ENCODE peak calls at places on chromosomes 3 and 15, in eight cellular contexts. T is fibroblast of pulmonary artery, U is RWPE2, P is tibial artery, A is foreskin fibroblast, R is cardiac fibroblast, M is Caco-2, O is spleen. C is an unnamed sample.

GRCh38 chr15:92809880-92810361 is 90.2 kb upstream of the CHD2 start:
- DNase-seq in R (peak), T (peak), U (peak), A (no peak), O (peak), P (no peak), M (no peak), C (peak)

GRCh38 chr3:154970796-154971195 is 109.3 kb upstream of the MME start:
- DNase-seq in A (peak), U (no peak), P (no peak), T (peak), R (peak), M (no peak), O (no peak), C (peak)

GRCh38 chr15:87597346-87598052 is 659.0 kb downstream of the NTRK3 start:
- DNase-seq in U (no peak), R (no peak), P (no peak), A (no peak), O (no peak), T (peak), M (no peak), C (peak)

GRCh38 chr3:195075941-195076875 is 194.8 kb downstream of the XXYLT1 start:
- DNase-seq in A (peak), T (no peak), U (peak), P (no peak), O (peak), M (no peak), R (no peak), C (peak)

GRCh38 chr3:132972333-132972732 is 65.9 kb upstream of the TMEM108 start:
- DNase-seq in U (no peak), O (no peak), M (no peak), A (peak), T (peak), P (no peak), R (peak), C (no peak)

GRCh38 chr15:64092864-64093626 is 593 bp downstream of the CIAO2A start:
- DNase-seq in U (no peak), O (peak), P (peak), A (peak), M (peak), T (peak), R (peak), C (peak)

GRCh38 chr15:37898385-37898784 is 36.1 kb upstream of the TMCO5A start:
- DNase-seq in O (no peak), T (no peak), A (no peak), U (no peak), M (no peak), P (no peak), R (no peak), C (no peak)

GRCh38 chr3:126607214-126607908 is 47.6 kb downstream of the TXNRD3 start:
- DNase-seq in T (peak), P (no peak), R (peak), O (no peak), A (peak), U (no peak), M (no peak), C (peak)

GRCh38 chr15:95051881-95052280 is 820.5 kb downstream of the MCTP2 start:
- DNase-seq in O (no peak), R (no peak), U (no peak), M (no peak), A (peak), P (no peak), T (no peak), C (peak)

GRCh38 chr3:48418140-48418539 is 11.7 kb downstream of the PLXNB1 start:
- DNase-seq in T (no peak), O (no peak), U (no peak), A (no peak), M (no peak), R (no peak), P (no peak), C (no peak)

GRCh38 chr15:92638709-92639365 is 16.7 kb downstream of the FAM174B start:
- DNase-seq in R (no peak), A (no peak), O (peak), P (no peak), M (no peak), U (no peak), T (no peak), C (no peak)

GRCh38 chr3:190081387-190081786 is 39.3 kb downstream of the P3H2 start:
- DNase-seq in M (no peak), T (no peak), U (no peak), A (no peak), O (no peak), P (no peak), R (no peak), C (no peak)

GRCh38 chr15:57914350-57915055 is 151.0 kb downstream of the ALDH1A2 start:
- DNase-seq in O (no peak), T (no peak), M (no peak), A (no peak), U (no peak), P (no peak), R (no peak), C (peak)

GRCh38 chr15:51405646-51406194 is 64.3 kb downstream of the GLDN start:
- DNase-seq in A (no peak), P (no peak), R (no peak), O (no peak), M (no peak), U (no peak), T (no peak), C (no peak)

GRCh38 chr15:23569513-23569912 is 4.0 kb downstream of the MKRN3 start:
- DNase-seq in M (no peak), O (no peak), R (no peak), T (no peak), U (no peak), A (no peak), P (no peak), C (no peak)

GRCh38 chr15:71295242-71296031 is 180.2 kb downstream of the THSD4 start:
- DNase-seq in P (no peak), T (peak), U (peak), R (peak), M (no peak), A (peak), O (no peak), C (peak)

GRCh38 chr15:58521293-58521991 is 89.7 kb downstream of the LIPC start:
- DNase-seq in M (peak), R (peak), U (peak), P (no peak), O (peak), T (peak), A (peak), C (peak)

GRCh38 chr15:33154366-33155166 is 39.9 kb downstream of the FMN1 start:
- DNase-seq in U (no peak), O (no peak), R (peak), P (peak), T (peak), A (peak), M (no peak), C (peak)

GRCh38 chr3:21216598-21216997 is 534.4 kb downstream of the ZNF385D start:
- DNase-seq in M (no peak), U (no peak), A (peak), R (peak), T (peak), O (no peak), P (no peak), C (peak)

GRCh38 chr3:188153949-188154757 is at the start of gene LPP:
- DNase-seq in U (peak), T (peak), M (peak), R (peak), O (peak), A (peak), P (peak), C (peak)

GRCh38 chr15:33700695-33701303 is 267.5 kb upstream of the CHRM5 start:
- DNase-seq in P (peak), O (no peak), T (peak), M (peak), U (no peak), R (peak), A (peak), C (peak)

GRCh38 chr15:61379005-61379404 is 149.9 kb upstream of the RORA start:
- DNase-seq in M (no peak), O (no peak), T (no peak), U (no peak), A (no peak), P (no peak), R (no peak), C (no peak)

GRCh38 chr15:84633311-84634227 is 20.5 kb downstream of the WDR73 start:
- DNase-seq in P (peak), U (peak), O (peak), T (peak), R (peak), A (peak), M (peak), C (peak)

GRCh38 chr3:71245971-71246860 is 337.3 kb downstream of the FOXP1 start:
- DNase-seq in A (no peak), U (no peak), P (no peak), T (no peak), M (peak), R (no peak), O (no peak), C (peak)

GRCh38 chr3:3015472-3016089 is 94.6 kb downstream of the IL5RA start:
- DNase-seq in T (peak), M (no peak), R (peak), U (no peak), A (no peak), O (no peak), P (no peak), C (peak)

GRCh38 chr3:195113074-195113473 is 157.9 kb downstream of the XXYLT1 start:
- DNase-seq in M (no peak), A (no peak), U (no peak), T (peak), P (peak), R (peak), O (peak), C (peak)

GRCh38 chr3:194282436-194283122 is 68.5 kb downstream of the CPN2 start:
- DNase-seq in A (no peak), O (peak), U (peak), P (peak), R (no peak), T (no peak), M (peak), C (no peak)

GRCh38 chr15:36617529-36618196 is 38.2 kb downstream of the CDIN1 start:
- DNase-seq in U (no peak), O (no peak), T (no peak), M (no peak), A (no peak), R (no peak), P (no peak), C (no peak)

GRCh38 chr15:69887553-69887952 is 210.2 kb downstream of the TLE3 start:
- DNase-seq in P (no peak), R (no peak), A (no peak), T (no peak), M (no peak), O (no peak), U (no peak), C (no peak)

GRCh38 chr3:21913791-21914190 is 162.8 kb upstream of the ZNF385D start:
- DNase-seq in U (no peak), O (no peak), A (peak), M (no peak), P (no peak), R (peak), T (peak), C (peak)

GRCh38 chr15:98442379-98442833 is 205.9 kb upstream of the IGF1R start:
- DNase-seq in M (peak), P (no peak), A (peak), R (peak), O (no peak), T (peak), U (no peak), C (peak)

GRCh38 chr3:58656631-58657030 is 9.9 kb downstream of the FAM3D start:
- DNase-seq in U (no peak), R (no peak), M (peak), P (no peak), A (no peak), O (no peak), T (no peak), C (no peak)

GRCh38 chr15:26561994-26562730 is 210.7 kb downstream of the GABRB3 start:
- DNase-seq in O (no peak), T (no peak), A (no peak), P (no peak), R (no peak), U (no peak), M (no peak), C (no peak)

GRCh38 chr15:96331141-96331941 is 841 bp downstream of the NR2F2 start:
- DNase-seq in U (peak), R (peak), A (no peak), T (peak), P (no peak), O (no peak), M (no peak), C (peak)

GRCh38 chr3:110579841-110580550 is 491.6 kb upstream of the NECTIN3 start:
- DNase-seq in T (peak), P (no peak), M (no peak), R (peak), U (no peak), O (no peak), A (peak), C (peak)

GRCh38 chr15:34952481-34952880 is 17.1 kb downstream of the AQR start:
- DNase-seq in R (peak), A (no peak), P (no peak), T (peak), O (no peak), U (no peak), M (no peak), C (no peak)

GRCh38 chr3:99962703-99963102 is 145.0 kb downstream of the CMSS1 start:
- DNase-seq in O (no peak), U (no peak), R (peak), P (no peak), M (no peak), A (peak), T (peak), C (peak)

GRCh38 chr15:57537072-57537471 is 54.6 kb upstream of the MYZAP start:
- DNase-seq in U (no peak), P (peak), T (peak), M (no peak), O (no peak), A (peak), R (peak), C (peak)

GRCh38 chr3:14792691-14793121 is 26.1 kb upstream of the FGD5 start:
- DNase-seq in A (no peak), O (peak), U (peak), P (peak), M (no peak), T (no peak), R (no peak), C (no peak)
- H3K4me3 ChIP-seq in A (no peak), O (no peak), U (no peak), P (no peak), M (no peak), T (no peak), R (no peak), C (no peak)

GRCh38 chr15:31179683-31180082 is 78.2 kb upstream of the TRPM1 start:
- DNase-seq in U (no peak), M (no peak), R (no peak), A (no peak), P (no peak), T (no peak), O (no peak), C (no peak)
- TF ChIP-seq CTCF in U (no peak), M (no peak), R (no peak), A (no peak), P (no peak), T (no peak), O (no peak), C (no peak)

GRCh38 chr3:157087398-157088132 is 72.4 kb downstream of the CCNL1 start:
- DNase-seq in M (no peak), T (peak), O (no peak), U (no peak), R (peak), P (no peak), A (no peak), C (no peak)
- H3K4me3 ChIP-seq in M (peak), T (peak), O (peak), U (no peak), R (peak), P (peak), A (peak), C (peak)

DNA sequence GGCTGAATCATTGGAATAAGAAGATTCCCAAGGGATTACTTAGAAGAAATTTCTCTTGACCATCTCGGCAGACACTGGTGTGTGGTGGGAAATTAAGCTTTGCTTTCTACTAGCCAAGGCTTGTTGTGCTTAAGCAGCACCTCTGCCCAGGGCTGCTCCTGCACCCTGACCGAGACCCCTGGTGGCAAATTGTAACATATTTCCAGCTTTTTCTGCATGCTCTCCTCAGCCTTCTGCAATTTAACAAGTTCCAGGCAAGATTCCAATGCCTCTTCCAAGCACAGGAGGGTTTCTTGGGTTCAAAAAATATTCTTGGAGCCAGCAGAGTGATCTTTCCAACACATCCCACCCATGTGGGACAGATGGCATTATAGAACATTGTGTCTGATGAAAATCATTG is 210.5 kb downstream of the CLSTN2 start:
- DNase-seq in A (no peak), M (no peak), U (no peak), P (no peak), R (no peak), T (no peak), O (no peak), C (no peak)
- TF ChIP-seq CTCF in A (no peak), M (no peak), U (no peak), P (no peak), R (no peak), T (no peak), O (no peak), C (no peak)

GRCh38 chr3:28171962-28172361 is 69.5 kb upstream of the CMC1 start:
- DNase-seq in O (no peak), A (no peak), U (no peak), R (no peak), T (no peak), P (no peak), M (no peak), C (no peak)
- H3K4me3 ChIP-seq in O (no peak), A (no peak), U (no peak), R (no peak), T (no peak), P (no peak), M (no peak), C (no peak)

GRCh38 chr15:80996247-80996646 is 4.5 kb upstream of the TLNRD1 start:
- DNase-seq in R (peak), U (no peak), O (no peak), P (no peak), M (no peak), T (peak), A (no peak), C (no peak)
- TF ChIP-seq CTCF in R (peak), U (peak), O (peak), P (no peak), M (peak), T (peak), A (peak), C (peak)

GRCh38 chr3:112643621-112644236 is 2.8 kb upstream of the CCDC80 start:
- DNase-seq in U (no peak), P (no peak), M (no peak), R (no peak), T (no peak), A (no peak), O (no peak), C (no peak)

GRCh38 chr3:112640333-112640863 is 545 bp downstream of the CCDC80 start:
- DNase-seq in P (no peak), A (peak), R (peak), M (no peak), T (peak), O (no peak), U (no peak), C (peak)

GRCh38 chr3:112644453-112644852 is 3.5 kb upstream of the CCDC80 start:
- DNase-seq in R (no peak), U (no peak), P (no peak), T (no peak), A (no peak), M (no peak), O (no peak), C (no peak)

GRCh38 chr3:112640864-112641751 is at the start of gene CCDC80:
- DNase-seq in R (peak), U (no peak), A (peak), O (no peak), P (no peak), M (peak), T (peak), C (peak)

DNA sequence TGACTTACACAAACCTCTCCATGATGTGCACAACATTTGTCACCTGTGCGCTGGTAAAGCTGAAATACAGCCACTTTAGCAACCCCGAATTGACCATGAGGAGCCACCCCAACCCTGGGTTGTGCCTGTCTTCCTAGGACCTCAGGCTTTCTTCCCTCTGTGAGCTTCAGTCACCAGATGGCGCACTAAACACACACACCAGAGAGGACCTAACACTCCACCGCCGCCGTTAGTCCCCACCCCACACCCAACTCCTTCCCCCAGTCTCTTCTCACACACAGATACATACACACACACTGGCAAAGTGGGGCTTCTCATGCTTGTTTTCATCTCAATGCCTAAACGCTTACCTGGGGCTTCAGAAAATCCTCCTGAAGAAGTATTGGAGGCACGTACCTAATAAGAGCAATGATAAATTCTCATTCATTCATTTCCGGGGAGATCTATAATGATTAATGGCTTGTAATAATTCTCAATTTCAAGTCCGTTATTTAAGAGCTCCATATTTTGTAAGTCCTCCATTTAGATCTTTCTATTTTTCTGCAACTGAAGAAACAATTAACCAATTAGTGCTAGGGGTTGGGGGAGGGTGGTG is 2.1 kb upstream of the CCDC80 start:
- DNase-seq in M (peak), U (peak), R (peak), P (peak), T (peak), A (peak), O (peak), C (peak)
- H3K4me3 ChIP-seq in M (no peak), U (no peak), R (no peak), P (no peak), T (peak), A (peak), O (peak), C (peak)

DNA sequence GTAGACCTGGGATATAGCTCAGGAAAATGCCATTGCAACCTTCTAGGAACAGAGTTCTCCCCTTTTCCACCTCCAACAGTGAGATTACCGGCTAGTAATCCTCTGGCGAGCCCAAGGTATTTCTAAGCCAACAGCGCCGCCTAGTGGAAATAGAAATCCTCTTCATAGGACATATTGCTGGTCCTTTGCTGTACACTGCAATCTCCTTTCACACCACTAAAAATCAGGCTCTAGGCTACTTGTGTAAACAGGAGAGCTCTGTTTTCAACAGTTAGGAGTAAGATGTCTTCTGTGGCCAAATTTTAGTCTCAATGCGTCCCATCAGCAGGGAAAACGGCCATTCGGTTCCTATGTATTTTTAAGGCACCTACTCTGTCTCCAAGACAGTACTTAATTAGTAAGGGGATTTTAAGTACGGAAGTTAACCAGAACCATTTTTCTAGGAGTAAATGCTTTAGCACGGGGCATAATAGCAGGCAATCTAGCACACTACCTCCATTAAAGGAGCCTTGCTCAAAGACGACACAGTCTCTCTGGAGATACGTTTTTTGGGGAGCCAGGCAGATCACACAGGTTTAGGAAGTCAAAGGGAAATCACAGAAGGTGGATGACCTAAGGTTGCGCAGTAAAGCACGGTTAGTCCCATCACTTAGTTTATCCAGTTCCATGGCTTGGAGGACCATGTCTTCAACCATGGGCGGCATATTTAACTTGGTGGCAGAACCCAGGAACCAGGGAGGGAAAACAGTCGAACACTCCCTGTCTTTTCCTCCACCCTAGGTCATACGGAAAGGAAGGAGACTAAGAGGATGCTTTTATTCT is 43.8 kb downstream of the NCEH1 start:
- DNase-seq in M (peak), P (no peak), R (peak), A (peak), T (peak), O (no peak), U (no peak), C (peak)
- TF ChIP-seq CTCF in M (peak), P (peak), R (peak), A (peak), T (peak), O (peak), U (peak), C (peak)